ENCODE peak calls at places on chromosomes 5 and 9, in eight cellular contexts. One of them, this sample, is unnamed.

GRCh38 chr5:1111727-1112289 is at the start of gene SLC12A7:
- DNase-seq in cardiac muscle cell: peak; percentile 42
- DNase-seq in left lung: peak; percentile 64
- DNase-seq in psoas muscle: peak; percentile 57
- DNase-seq in IMR-90: no peak
- DNase-seq in breast epithelium: no peak
- DNase-seq in left ventricle myocardium inferior: peak; percentile 71
- DNase-seq in uterus: no peak
- DNase-seq in this sample: no peak

GRCh38 chr5:64165500-64166200 is at the start of gene RNF180:
- DNase-seq in cardiac muscle cell: peak; percentile 54
- DNase-seq in left lung: peak; percentile 44
- DNase-seq in psoas muscle: peak; percentile 48
- DNase-seq in IMR-90: no peak
- DNase-seq in breast epithelium: peak; percentile 55
- DNase-seq in left ventricle myocardium inferior: peak; percentile 56
- DNase-seq in uterus: peak; percentile 30
- DNase-seq in this sample: peak; percentile 52

GRCh38 chr9:105673850-105674387 is 11.7 kb downstream of the TAL2 start:
- DNase-seq in cardiac muscle cell: no peak
- DNase-seq in left lung: no peak
- DNase-seq in psoas muscle: no peak
- DNase-seq in IMR-90: no peak
- DNase-seq in breast epithelium: no peak
- DNase-seq in left ventricle myocardium inferior: no peak
- DNase-seq in uterus: no peak
- DNase-seq in this sample: no peak

GRCh38 chr5:167381457-167381856 is 910.0 kb upstream of the WWC1 start:
- DNase-seq in cardiac muscle cell: no peak
- DNase-seq in left lung: no peak
- DNase-seq in psoas muscle: no peak
- DNase-seq in IMR-90: no peak
- DNase-seq in breast epithelium: no peak
- DNase-seq in left ventricle myocardium inferior: no peak
- DNase-seq in uterus: no peak
- DNase-seq in this sample: no peak

GRCh38 chr5:123097871-123098735 is 9.1 kb downstream of the PRDM6 start:
- DNase-seq in cardiac muscle cell: no peak
- DNase-seq in left lung: no peak
- DNase-seq in psoas muscle: no peak
- DNase-seq in IMR-90: no peak
- DNase-seq in breast epithelium: no peak
- DNase-seq in left ventricle myocardium inferior: no peak
- DNase-seq in uterus: no peak
- DNase-seq in this sample: no peak

GRCh38 chr5:475704-476101 is 32.7 kb downstream of the EXOC3 start:
- DNase-seq in cardiac muscle cell: no peak
- DNase-seq in left lung: no peak
- DNase-seq in psoas muscle: peak; percentile 11
- DNase-seq in IMR-90: no peak
- DNase-seq in breast epithelium: no peak
- DNase-seq in left ventricle myocardium inferior: no peak
- DNase-seq in uterus: no peak
- DNase-seq in this sample: peak; percentile 40

GRCh38 chr5:176543428-176544182 is 5.5 kb upstream of the CDHR2 start:
- DNase-seq in cardiac muscle cell: peak; percentile 53
- DNase-seq in left lung: peak; percentile 74
- DNase-seq in psoas muscle: peak; percentile 79
- DNase-seq in IMR-90: no peak
- DNase-seq in breast epithelium: peak; percentile 69
- DNase-seq in left ventricle myocardium inferior: peak; percentile 83
- DNase-seq in uterus: peak; percentile 52
- DNase-seq in this sample: peak; percentile 70

GRCh38 chr5:71932649-71933338 is 174.5 kb upstream of the MAP1B start:
- DNase-seq in cardiac muscle cell: peak; percentile 94
- DNase-seq in left lung: peak; percentile 46
- DNase-seq in psoas muscle: peak; percentile 35
- DNase-seq in IMR-90: peak; percentile 67
- DNase-seq in breast epithelium: no peak
- DNase-seq in left ventricle myocardium inferior: peak; percentile 29
- DNase-seq in uterus: peak; percentile 59
- DNase-seq in this sample: peak; percentile 57

GRCh38 chr5:123150089-123150488 is 61.0 kb downstream of the PRDM6 start:
- DNase-seq in cardiac muscle cell: no peak
- DNase-seq in left lung: no peak
- DNase-seq in psoas muscle: no peak
- DNase-seq in IMR-90: no peak
- DNase-seq in breast epithelium: no peak
- DNase-seq in left ventricle myocardium inferior: no peak
- DNase-seq in uterus: no peak
- DNase-seq in this sample: no peak

GRCh38 chr5:181088289-181088688 is 42.7 kb downstream of the OR2V1 start:
- DNase-seq in cardiac muscle cell: no peak
- DNase-seq in left lung: no peak
- DNase-seq in psoas muscle: no peak
- DNase-seq in IMR-90: no peak
- DNase-seq in breast epithelium: no peak
- DNase-seq in left ventricle myocardium inferior: no peak
- DNase-seq in uterus: no peak
- DNase-seq in this sample: no peak

GRCh38 chr5:143446535-143447226 is 43.2 kb upstream of the NR3C1 start:
- DNase-seq in cardiac muscle cell: no peak
- DNase-seq in left lung: no peak
- DNase-seq in psoas muscle: no peak
- DNase-seq in IMR-90: no peak
- DNase-seq in breast epithelium: no peak
- DNase-seq in left ventricle myocardium inferior: no peak
- DNase-seq in uterus: no peak
- DNase-seq in this sample: no peak

GRCh38 chr5:143447983-143448382 is 44.5 kb upstream of the NR3C1 start:
- DNase-seq in cardiac muscle cell: no peak
- DNase-seq in left lung: no peak
- DNase-seq in psoas muscle: no peak
- DNase-seq in IMR-90: no peak
- DNase-seq in breast epithelium: no peak
- DNase-seq in left ventricle myocardium inferior: no peak
- DNase-seq in uterus: no peak
- DNase-seq in this sample: no peak

GRCh38 chr5:143445726-143446125 is 42.2 kb upstream of the NR3C1 start:
- DNase-seq in cardiac muscle cell: no peak
- DNase-seq in left lung: no peak
- DNase-seq in psoas muscle: no peak
- DNase-seq in IMR-90: peak; percentile 24
- DNase-seq in breast epithelium: no peak
- DNase-seq in left ventricle myocardium inferior: no peak
- DNase-seq in uterus: no peak
- DNase-seq in this sample: no peak

GRCh38 chr5:143449772-143450171 is 46.3 kb upstream of the NR3C1 start:
- DNase-seq in cardiac muscle cell: no peak
- DNase-seq in left lung: no peak
- DNase-seq in psoas muscle: no peak
- DNase-seq in IMR-90: peak; percentile 50
- DNase-seq in breast epithelium: no peak
- DNase-seq in left ventricle myocardium inferior: no peak
- DNase-seq in uterus: no peak
- DNase-seq in this sample: no peak

DNA sequence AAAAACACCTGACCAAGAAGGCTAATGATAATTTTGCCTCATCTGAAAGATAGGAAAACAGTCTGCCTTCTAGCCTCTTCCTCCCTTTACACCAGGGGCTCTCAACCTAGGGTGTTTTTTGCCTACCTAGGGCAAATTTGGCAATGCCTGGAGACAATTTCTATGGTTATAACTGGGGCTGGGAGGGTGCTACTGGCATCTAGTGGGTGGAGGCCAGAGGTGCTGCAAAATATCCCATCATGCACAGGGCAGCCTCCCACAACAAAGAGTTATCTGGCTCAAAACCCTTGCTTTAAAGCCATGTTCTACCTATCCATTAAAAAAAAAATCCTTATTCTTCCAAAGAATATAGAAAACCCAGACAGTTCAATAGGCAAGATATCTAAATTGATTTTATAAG is 45.0 kb upstream of the NR3C1 start:
- DNase-seq in cardiac muscle cell: no peak
- DNase-seq in left lung: no peak
- DNase-seq in psoas muscle: no peak
- DNase-seq in IMR-90: no peak
- DNase-seq in breast epithelium: no peak
- DNase-seq in left ventricle myocardium inferior: no peak
- DNase-seq in uterus: no peak
- DNase-seq in this sample: no peak
- TF ChIP-seq CTCF in cardiac muscle cell: no peak
- TF ChIP-seq CTCF in left lung: no peak
- TF ChIP-seq CTCF in psoas muscle: no peak
- TF ChIP-seq CTCF in IMR-90: no peak
- TF ChIP-seq CTCF in breast epithelium: no peak
- TF ChIP-seq CTCF in left ventricle myocardium inferior: no peak
- TF ChIP-seq CTCF in uterus: no peak
- TF ChIP-seq CTCF in this sample: no peak

GRCh38 chr9:116340270-116340669 is 186.7 kb downstream of the PAPPA start:
- DNase-seq in cardiac muscle cell: no peak
- DNase-seq in left lung: no peak
- DNase-seq in psoas muscle: no peak
- DNase-seq in IMR-90: no peak
- DNase-seq in breast epithelium: no peak
- DNase-seq in left ventricle myocardium inferior: no peak
- DNase-seq in uterus: no peak
- DNase-seq in this sample: no peak

GRCh38 chr9:116342941-116343340 is 189.3 kb downstream of the PAPPA start:
- DNase-seq in cardiac muscle cell: no peak
- DNase-seq in left lung: no peak
- DNase-seq in psoas muscle: no peak
- DNase-seq in IMR-90: peak; percentile 47
- DNase-seq in breast epithelium: no peak
- DNase-seq in left ventricle myocardium inferior: no peak
- DNase-seq in uterus: no peak
- DNase-seq in this sample: no peak

GRCh38 chr9:116344416-116344815 is 190.8 kb downstream of the PAPPA start:
- DNase-seq in cardiac muscle cell: no peak
- DNase-seq in left lung: no peak
- DNase-seq in psoas muscle: no peak
- DNase-seq in IMR-90: no peak
- DNase-seq in breast epithelium: no peak
- DNase-seq in left ventricle myocardium inferior: no peak
- DNase-seq in uterus: no peak
- DNase-seq in this sample: no peak

GRCh38 chr9:116345393-116345792 is 191.8 kb downstream of the PAPPA start:
- DNase-seq in cardiac muscle cell: no peak
- DNase-seq in left lung: no peak
- DNase-seq in psoas muscle: no peak
- DNase-seq in IMR-90: no peak
- DNase-seq in breast epithelium: no peak
- DNase-seq in left ventricle myocardium inferior: no peak
- DNase-seq in uterus: no peak
- DNase-seq in this sample: no peak

GRCh38 chr9:116342071-116342470 is 188.5 kb downstream of the PAPPA start:
- DNase-seq in cardiac muscle cell: no peak
- DNase-seq in left lung: no peak
- DNase-seq in psoas muscle: no peak
- DNase-seq in IMR-90: no peak
- DNase-seq in breast epithelium: no peak
- DNase-seq in left ventricle myocardium inferior: no peak
- DNase-seq in uterus: no peak
- DNase-seq in this sample: no peak
- H3K4me3 ChIP-seq in cardiac muscle cell: no peak overlapping the region
- H3K4me3 ChIP-seq in left lung: no peak overlapping the region
- H3K4me3 ChIP-seq in psoas muscle: no peak overlapping the region
- H3K4me3 ChIP-seq in IMR-90: no peak overlapping the region
- H3K4me3 ChIP-seq in breast epithelium: no peak overlapping the region
- H3K4me3 ChIP-seq in left ventricle myocardium inferior: no peak overlapping the region
- H3K4me3 ChIP-seq in uterus: no peak overlapping the region
- H3K4me3 ChIP-seq in this sample: no peak overlapping the region

GRCh38 chr9:73470766-73471165 is 319.1 kb downstream of the ANXA1 start:
- DNase-seq in cardiac muscle cell: no peak
- DNase-seq in left lung: no peak
- DNase-seq in psoas muscle: no peak
- DNase-seq in IMR-90: no peak
- DNase-seq in breast epithelium: no peak
- DNase-seq in left ventricle myocardium inferior: no peak
- DNase-seq in uterus: no peak
- DNase-seq in this sample: no peak
- H3K27ac ChIP-seq in cardiac muscle cell: peak overlapping the region; percentile 81
- H3K27ac ChIP-seq in left lung: no peak overlapping the region
- H3K27ac ChIP-seq in psoas muscle: no peak overlapping the region
- H3K27ac ChIP-seq in IMR-90: no peak overlapping the region
- H3K27ac ChIP-seq in breast epithelium: no peak overlapping the region
- H3K27ac ChIP-seq in left ventricle myocardium inferior: no peak overlapping the region
- H3K27ac ChIP-seq in uterus: no peak overlapping the region
- H3K27ac ChIP-seq in this sample: no peak overlapping the region

GRCh38 chr9:12698986-12699385 is 5.8 kb downstream of the TYRP1 start:
- DNase-seq in cardiac muscle cell: peak; percentile 45
- DNase-seq in left lung: no peak
- DNase-seq in psoas muscle: no peak
- DNase-seq in IMR-90: no peak
- DNase-seq in breast epithelium: no peak
- DNase-seq in left ventricle myocardium inferior: no peak
- DNase-seq in uterus: no peak
- DNase-seq in this sample: no peak
- TF ChIP-seq CTCF in cardiac muscle cell: peak; percentile 47
- TF ChIP-seq CTCF in left lung: no peak
- TF ChIP-seq CTCF in psoas muscle: no peak
- TF ChIP-seq CTCF in IMR-90: peak; percentile 11
- TF ChIP-seq CTCF in breast epithelium: no peak
- TF ChIP-seq CTCF in left ventricle myocardium inferior: peak; percentile 44
- TF ChIP-seq CTCF in uterus: no peak
- TF ChIP-seq CTCF in this sample: no peak

This sample was measured in dorsolateral prefrontal cortex.